ENCODE peak calls at places on chromosomes 5 and 9, in nine cellular contexts. T is tibial artery; S is cardiac muscle cell; V is endodermal cell; C is GM20000; P is epithelial cell of esophagus; Z is heart right ventricle; E is lung; Q is CD4-positive, alpha-beta T cell. L is an unnamed sample.
A peak's percentile ranks its signal among the peaks of the same experiment; 100 is the strongest.

GRCh38 chr5:156201793-156202388 is 125.1 kb upstream of the SGCD start:
- DNase-seq in C (no peak), E (no peak), P (peak; percentile 4), T (no peak), V (no peak), Z (no peak), S (no peak), Q (no peak), L (no peak)

GRCh38 chr5:112186401-112186990 is 232.6 kb downstream of the EPB41L4A start:
- DNase-seq in Q (no peak), S (peak; percentile 67), P (peak; percentile 71), C (peak; percentile 22), Z (no peak), V (no peak), E (no peak), T (no peak), L (no peak)

GRCh38 chr9:136798708-136799078 is 2.6 kb downstream of the CCDC183 start:
- DNase-seq in T (no peak), Q (no peak), E (no peak), P (no peak), S (no peak), V (no peak), Z (no peak), C (no peak), L (no peak)

GRCh38 chr5:148972396-148972795 is 90.5 kb downstream of the SH3TC2 start:
- DNase-seq in T (no peak), Z (no peak), S (no peak), C (no peak), Q (no peak), E (no peak), V (no peak), P (no peak), L (no peak)

GRCh38 chr9:129399301-129399990 is 221.4 kb upstream of the IER5L start:
- DNase-seq in T (peak; percentile 49), Z (no peak), P (no peak), V (peak; percentile 41), C (no peak), S (no peak), E (no peak), Q (no peak), L (no peak)

GRCh38 chr5:112036206-112036605 is 279.2 kb upstream of the NREP start:
- DNase-seq in T (no peak), V (no peak), E (no peak), Z (no peak), C (no peak), S (no peak), Q (no peak), P (no peak), L (no peak)

GRCh38 chr9:93475856-93476255 is 22.5 kb upstream of the FAM120AOS start:
- DNase-seq in Q (no peak), T (no peak), Z (no peak), P (no peak), V (no peak), E (no peak), S (peak; percentile 15), C (no peak), L (no peak)

GRCh38 chr5:33806736-33807442 is 84.9 kb downstream of the ADAMTS12 start:
- DNase-seq in E (no peak), Z (no peak), Q (no peak), S (no peak), V (no peak), C (no peak), P (peak; percentile 41), T (no peak), L (no peak)

GRCh38 chr9:25700430-25700829 is 22.2 kb upstream of the TUSC1 start:
- DNase-seq in E (no peak), Z (no peak), T (no peak), P (peak; percentile 13), C (no peak), S (no peak), V (no peak), Q (no peak), L (no peak)

GRCh38 chr5:68272289-68272688 is 56.7 kb downstream of the PIK3R1 start:
- DNase-seq in S (no peak), V (no peak), T (no peak), Q (no peak), E (no peak), Z (no peak), C (no peak), P (no peak), L (no peak)
- TF ChIP-seq CTCF in S (peak; percentile 37), V (peak; percentile 60), T (peak; percentile 41), Q (peak; percentile 72), E (peak; percentile 15), Z (peak; percentile 48), C (no peak), P (peak; percentile 2), L (peak; percentile 48)

GRCh38 chr9:35035851-35036701 is 36.3 kb downstream of the VCP start:
- DNase-seq in Q (peak; percentile 24), E (peak; percentile 45), P (peak; percentile 38), V (peak; percentile 63), C (peak; percentile 28), S (no peak), Z (peak; percentile 46), T (peak; percentile 71), L (peak; percentile 18)
- TF ChIP-seq CTCF in Q (no peak), E (no peak), P (no peak), V (peak; percentile 29), C (no peak), S (peak; percentile 29), Z (no peak), T (no peak), L (no peak)

GRCh38 chr9:95738438-95738837 is 137.1 kb upstream of the ERCC6L2 start:
- DNase-seq in C (no peak), Z (no peak), V (no peak), P (no peak), S (no peak), E (no peak), T (no peak), Q (no peak), L (no peak)

GRCh38 chr9:95741631-95742030 is 133.9 kb upstream of the ERCC6L2 start:
- DNase-seq in S (no peak), V (no peak), Q (no peak), Z (no peak), P (no peak), E (no peak), T (no peak), C (no peak), L (no peak)

GRCh38 chr9:95746408-95747165 is 128.9 kb upstream of the ERCC6L2 start:
- DNase-seq in E (no peak), Z (no peak), C (no peak), Q (no peak), S (no peak), P (no peak), T (no peak), V (no peak), L (no peak)

GRCh38 chr9:95740217-95741004 is 135.1 kb upstream of the ERCC6L2 start:
- DNase-seq in Z (no peak), Q (no peak), C (no peak), E (no peak), P (no peak), V (no peak), S (no peak), T (no peak), L (no peak)

DNA sequence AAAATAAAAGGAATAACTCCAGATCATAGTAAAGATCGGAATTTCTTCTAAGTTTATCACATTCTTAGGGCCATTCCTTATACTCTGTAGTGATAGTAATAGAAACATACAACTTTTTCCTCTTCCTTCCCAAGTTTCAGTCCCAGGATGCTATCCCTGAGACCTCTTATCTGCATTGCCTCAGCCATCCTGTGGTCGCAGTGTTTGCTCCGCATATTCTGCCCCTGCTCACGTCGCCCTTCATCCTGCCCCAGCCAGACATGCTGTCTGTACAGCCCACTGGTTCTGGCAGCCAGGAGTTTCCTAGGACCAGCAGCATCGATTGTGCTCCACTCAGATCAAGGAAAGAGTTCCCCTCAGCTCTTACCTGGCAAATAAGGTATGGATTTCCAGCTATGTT is 132.7 kb upstream of the ERCC6L2 start:
- DNase-seq in T (no peak), P (no peak), C (no peak), Z (no peak), S (no peak), V (no peak), Q (no peak), E (no peak), L (no peak)
- TF ChIP-seq CTCF in T (no peak), P (no peak), C (no peak), Z (no peak), S (no peak), V (no peak), Q (no peak), E (no peak), L (no peak)

DNA sequence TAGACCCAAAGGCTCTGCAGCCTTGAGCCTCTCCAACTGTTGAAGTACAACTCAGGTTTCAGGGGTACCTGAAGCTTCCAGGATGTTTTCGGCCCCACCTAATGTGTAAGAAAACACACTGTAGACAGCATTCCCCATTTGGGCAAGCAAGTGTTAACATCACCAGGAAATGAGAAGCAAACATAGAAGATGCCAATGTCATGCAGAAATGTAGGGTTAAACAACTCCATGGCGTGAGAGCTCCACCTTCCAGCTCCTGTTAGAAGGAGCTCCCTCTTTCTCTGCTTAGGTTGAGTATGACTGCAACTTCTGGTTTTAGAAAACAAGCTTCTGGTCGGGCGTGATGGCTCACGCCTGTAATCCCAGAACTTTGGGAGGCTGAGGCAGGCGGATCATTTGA is 31.0 kb upstream of the DENND1A start:
- DNase-seq in S (no peak), E (no peak), T (no peak), Z (no peak), V (no peak), Q (no peak), P (no peak), C (no peak), L (no peak)
- TF ChIP-seq CTCF in S (no peak), E (no peak), T (no peak), Z (no peak), V (no peak), Q (no peak), P (no peak), C (no peak), L (no peak)

GRCh38 chr5:172093965-172094364 is 87.5 kb upstream of the FBXW11 start:
- DNase-seq in V (no peak), T (peak; percentile 6), C (no peak), E (no peak), Q (no peak), Z (no peak), S (no peak), P (no peak), L (no peak)
- TF ChIP-seq CTCF in V (no peak), T (no peak), C (no peak), E (no peak), Q (no peak), Z (no peak), S (peak; percentile 27), P (no peak), L (no peak)

GRCh38 chr5:81856948-81857928 is 106.3 kb upstream of the SSBP2 start:
- DNase-seq in T (peak; percentile 83), C (peak; percentile 32), Z (peak; percentile 87), E (peak; percentile 74), V (peak; percentile 80), Q (no peak), P (peak; percentile 40), S (peak; percentile 60), L (no peak)
- TF ChIP-seq CTCF in T (peak; percentile 46), C (peak; percentile 6), Z (peak; percentile 33), E (no peak), V (peak; percentile 82), Q (peak; percentile 32), P (peak; percentile 51), S (peak; percentile 33), L (peak; percentile 30)

GRCh38 chr9:112366591-112366990 is 13.3 kb upstream of the HSDL2 start:
- DNase-seq in P (no peak), Q (no peak), Z (no peak), V (peak; percentile 71), T (no peak), S (no peak), E (no peak), C (no peak), L (no peak)
- TF ChIP-seq CTCF in P (no peak), Q (no peak), Z (no peak), V (peak; percentile 63), T (no peak), S (peak; percentile 20), E (no peak), C (no peak), L (no peak)

GRCh38 chr5:55308254-55308836 is 556 bp downstream of the MTREX start:
- DNase-seq in C (peak; percentile 20), S (no peak), V (no peak), P (peak; percentile 29), Q (no peak), T (no peak), E (no peak), Z (peak; percentile 4), L (no peak)
- TF ChIP-seq CTCF in C (no peak), S (peak; percentile 21), V (peak; percentile 24), P (peak; percentile 17), Q (no peak), T (no peak), E (no peak), Z (no peak), L (no peak)